ENCODE peak calls at places on chromosomes 13 and 19, in six cellular contexts. One of them, this sample, is unnamed.

GRCh38 chr13:104389722-104390121 is 1323.5 kb upstream of the SLC10A2 start:
- DNase-seq in tibial artery: no peak
- DNase-seq in heart left ventricle: no peak
- DNase-seq in GM23338: no peak
- DNase-seq in left lung: no peak
- DNase-seq in OCI-LY7: no peak
- DNase-seq in this sample: no peak

GRCh38 chr19:1132625-1133383 is 29.0 kb downstream of the GPX4 start:
- DNase-seq in tibial artery: no peak
- DNase-seq in heart left ventricle: no peak
- DNase-seq in GM23338: no peak
- DNase-seq in left lung: no peak
- DNase-seq in OCI-LY7: peak; percentile 38
- DNase-seq in this sample: no peak

GRCh38 chr13:29525757-29526156 is 69.7 kb downstream of the SLC7A1 start:
- DNase-seq in tibial artery: peak; percentile 35
- DNase-seq in heart left ventricle: no peak
- DNase-seq in GM23338: no peak
- DNase-seq in left lung: no peak
- DNase-seq in OCI-LY7: no peak
- DNase-seq in this sample: no peak

GRCh38 chr19:7637374-7638256 is 705 bp downstream of the STXBP2 start:
- DNase-seq in tibial artery: no peak
- DNase-seq in heart left ventricle: peak; percentile 56
- DNase-seq in GM23338: no peak
- DNase-seq in left lung: peak; percentile 75
- DNase-seq in OCI-LY7: peak; percentile 29
- DNase-seq in this sample: peak; percentile 88

GRCh38 chr19:43425567-43426392 is 11.1 kb downstream of the TEX101 start:
- DNase-seq in tibial artery: no peak
- DNase-seq in heart left ventricle: no peak
- DNase-seq in GM23338: peak; percentile 65
- DNase-seq in left lung: no peak
- DNase-seq in OCI-LY7: peak; percentile 7
- DNase-seq in this sample: no peak

GRCh38 chr13:111852701-111853100 is 214.2 kb upstream of the SOX1 start:
- DNase-seq in tibial artery: no peak
- DNase-seq in heart left ventricle: no peak
- DNase-seq in GM23338: no peak
- DNase-seq in left lung: no peak
- DNase-seq in OCI-LY7: no peak
- DNase-seq in this sample: no peak

GRCh38 chr13:31046711-31047279 is 114.3 kb downstream of the TEX26 start:
- DNase-seq in tibial artery: no peak
- DNase-seq in heart left ventricle: peak; percentile 45
- DNase-seq in GM23338: no peak
- DNase-seq in left lung: peak; percentile 53
- DNase-seq in OCI-LY7: no peak
- DNase-seq in this sample: no peak

GRCh38 chr13:79385694-79386093 is 20.4 kb downstream of the RBM26 start:
- DNase-seq in tibial artery: no peak
- DNase-seq in heart left ventricle: no peak
- DNase-seq in GM23338: no peak
- DNase-seq in left lung: no peak
- DNase-seq in OCI-LY7: no peak
- DNase-seq in this sample: no peak

DNA sequence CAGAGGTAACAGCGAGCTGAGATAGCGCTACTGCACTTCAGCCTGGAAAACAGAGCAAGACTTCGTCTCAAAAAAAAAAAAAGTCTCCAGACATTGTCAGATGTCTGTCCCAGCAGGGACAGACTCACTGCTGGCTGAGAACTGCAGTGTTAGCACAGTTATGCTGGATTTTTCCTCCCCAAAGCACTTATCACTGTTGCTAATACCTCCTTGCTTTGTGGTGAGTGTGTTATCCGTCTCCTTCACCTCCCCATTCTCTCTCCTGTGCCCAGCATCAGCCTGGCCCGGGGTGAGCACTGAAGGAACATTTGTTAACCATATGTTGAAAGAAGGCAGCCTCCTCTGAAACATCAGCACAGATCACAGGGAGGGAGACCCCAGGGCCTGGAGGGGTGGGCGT is 11.2 kb downstream of the MYO9B start:
- DNase-seq in tibial artery: no peak
- DNase-seq in heart left ventricle: no peak
- DNase-seq in GM23338: no peak
- DNase-seq in left lung: no peak
- DNase-seq in OCI-LY7: no peak
- DNase-seq in this sample: no peak
- H3K4me1 ChIP-seq in tibial artery: peaks cover 46% of the 10 kb centered on the region
- H3K4me1 ChIP-seq in heart left ventricle: peaks cover 8% of the 10 kb centered on the region
- H3K4me1 ChIP-seq in GM23338: peaks cover 6% of the 10 kb centered on the region
- H3K4me1 ChIP-seq in left lung: peaks cover 49% of the 10 kb centered on the region
- H3K4me1 ChIP-seq in OCI-LY7: peaks cover 15% of the 10 kb centered on the region
- H3K4me1 ChIP-seq in this sample: peaks cover 26% of the 10 kb centered on the region

DNA sequence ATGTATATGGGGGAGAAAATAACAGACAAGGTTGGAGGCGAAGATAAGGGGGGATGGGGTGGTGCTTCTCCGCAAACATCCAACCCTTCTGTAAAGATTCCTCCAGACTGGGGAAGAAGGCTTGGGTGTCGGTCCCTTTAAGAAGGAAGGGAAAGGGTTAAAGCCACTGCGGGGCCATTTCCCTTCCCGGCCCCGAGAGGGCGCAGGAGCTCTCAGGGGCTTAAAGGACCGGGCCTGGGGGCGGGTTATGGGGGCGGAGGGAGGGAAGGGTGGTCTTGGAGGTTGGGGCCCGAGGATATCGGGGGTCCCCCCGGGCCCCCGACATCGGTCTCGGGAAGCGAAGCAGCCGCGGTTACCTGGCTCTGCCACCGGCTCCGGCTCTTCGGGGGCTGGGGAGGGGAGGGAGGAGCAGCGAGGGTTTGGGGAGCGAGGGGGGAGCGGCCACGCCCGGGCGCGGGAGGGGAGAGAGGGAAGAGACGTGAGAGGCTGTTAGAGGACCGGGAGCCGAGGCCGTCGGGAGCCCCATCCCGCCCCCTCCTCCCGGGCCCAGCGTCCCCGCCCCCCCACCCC is 2.8 kb downstream of the TNNT1 start:
- DNase-seq in tibial artery: no peak
- DNase-seq in heart left ventricle: no peak
- DNase-seq in GM23338: peak; percentile 91
- DNase-seq in left lung: no peak
- DNase-seq in OCI-LY7: peak; percentile 66
- DNase-seq in this sample: no peak
- H3K4me3 ChIP-seq in tibial artery: no peak overlapping the region
- H3K4me3 ChIP-seq in heart left ventricle: peak overlapping the region; percentile 20
- H3K4me3 ChIP-seq in GM23338: peak overlapping the region; percentile 74
- H3K4me3 ChIP-seq in left lung: no peak overlapping the region
- H3K4me3 ChIP-seq in OCI-LY7: peak overlapping the region; percentile 65
- H3K4me3 ChIP-seq in this sample: no peak overlapping the region

GRCh38 chr13:22893777-22894176 is 287.0 kb upstream of the SGCG start:
- DNase-seq in tibial artery: no peak
- DNase-seq in heart left ventricle: no peak
- DNase-seq in GM23338: no peak
- DNase-seq in left lung: no peak
- DNase-seq in OCI-LY7: no peak
- DNase-seq in this sample: no peak
- H3K27ac ChIP-seq in tibial artery: no peak overlapping the region
- H3K27ac ChIP-seq in heart left ventricle: no peak overlapping the region
- H3K27ac ChIP-seq in GM23338: no peak overlapping the region
- H3K27ac ChIP-seq in left lung: no peak overlapping the region
- H3K27ac ChIP-seq in OCI-LY7: no peak overlapping the region
- H3K27ac ChIP-seq in this sample: no peak overlapping the region

DNA sequence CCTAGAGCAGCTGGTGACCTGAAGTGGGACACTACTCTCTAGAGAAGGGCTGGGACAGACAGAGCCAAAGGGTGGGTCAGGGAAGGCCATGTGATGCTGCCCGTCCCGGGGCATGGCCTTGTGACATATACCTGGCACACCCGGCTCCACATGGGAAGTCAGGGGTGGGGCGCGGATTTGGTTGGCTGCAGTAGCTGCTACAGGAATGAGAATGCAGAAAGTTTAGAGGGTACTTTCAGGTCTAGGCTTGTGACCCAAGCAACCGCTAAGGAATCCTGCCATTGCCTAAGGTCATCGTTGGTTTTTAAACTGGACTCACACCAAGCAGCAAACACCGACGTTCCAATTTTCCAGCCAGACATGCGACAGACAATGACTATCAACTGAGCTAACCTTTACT is 25.9 kb downstream of the RCBTB2 start:
- DNase-seq in tibial artery: no peak
- DNase-seq in heart left ventricle: peak; percentile 40
- DNase-seq in GM23338: no peak
- DNase-seq in left lung: no peak
- DNase-seq in OCI-LY7: no peak
- DNase-seq in this sample: no peak
- H3K4me1 ChIP-seq in tibial artery: no peaks in the 10 kb centered on the region
- H3K4me1 ChIP-seq in heart left ventricle: peaks cover 16% of the 10 kb centered on the region
- H3K4me1 ChIP-seq in GM23338: peaks cover 6% of the 10 kb centered on the region
- H3K4me1 ChIP-seq in left lung: peaks cover 47% of the 10 kb centered on the region
- H3K4me1 ChIP-seq in OCI-LY7: peaks cover 39% of the 10 kb centered on the region
- H3K4me1 ChIP-seq in this sample: peaks cover 34% of the 10 kb centered on the region

DNA sequence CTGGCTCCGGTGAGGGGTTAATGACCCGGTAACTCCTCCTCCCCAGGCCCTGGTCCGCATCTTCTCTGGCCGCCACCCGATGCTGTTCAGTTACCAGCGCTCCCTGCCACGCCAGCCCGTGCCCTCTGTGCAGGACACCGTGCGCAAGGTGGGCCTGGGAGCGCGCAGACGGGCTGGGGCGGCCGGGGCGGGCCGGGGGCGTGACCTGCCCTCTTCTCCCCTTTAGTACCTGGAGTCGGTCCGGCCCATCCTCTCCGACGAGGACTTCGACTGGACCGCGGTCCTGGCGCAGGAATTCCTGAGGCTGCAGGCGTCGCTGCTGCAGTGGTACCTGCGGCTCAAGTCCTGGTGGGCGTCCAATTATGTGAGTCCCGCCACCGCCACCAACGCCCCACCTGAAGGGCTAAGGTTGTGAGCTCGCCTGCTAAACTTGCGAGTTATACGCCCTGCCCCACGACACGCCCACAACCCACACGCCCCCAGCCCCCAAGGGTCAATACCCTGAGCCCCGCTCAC is 10.4 kb downstream of the CPT1C start:
- DNase-seq in tibial artery: no peak
- DNase-seq in heart left ventricle: no peak
- DNase-seq in GM23338: peak; percentile 34
- DNase-seq in left lung: no peak
- DNase-seq in OCI-LY7: no peak
- DNase-seq in this sample: no peak
- H3K4me3 ChIP-seq in tibial artery: no peak overlapping the region
- H3K4me3 ChIP-seq in heart left ventricle: no peak overlapping the region
- H3K4me3 ChIP-seq in GM23338: no peak overlapping the region
- H3K4me3 ChIP-seq in left lung: no peak overlapping the region
- H3K4me3 ChIP-seq in OCI-LY7: no peak overlapping the region
- H3K4me3 ChIP-seq in this sample: no peak overlapping the region

This sample was measured in upper lobe of right lung.